ENCODE peak calls at places on chromosomes 6 and 20, in seven cellular contexts. U is A673, C is neural progenitor cell, T is transverse colon, M is uterus, I is astrocyte, Q is left ventricle myocardium inferior. R is an unnamed sample. For H3K4me1, the result is how much of the 10 kb centered on the place peaks cover.

GRCh38 chr6:131060311-131060710 is 2.7 kb downstream of the EPB41L2 start:
- DNase-seq in C (no peak), I (peak), Q (no peak), M (no peak), T (no peak), U (no peak), R (no peak)

GRCh38 chr6:108117427-108118358 is 43.2 kb upstream of the OSTM1 start:
- DNase-seq in U (no peak), Q (peak), M (no peak), T (peak), I (no peak), C (peak), R (peak)

GRCh38 chr20:53736757-53737403 is 143.2 kb upstream of the ZNF217 start:
- DNase-seq in M (no peak), C (no peak), I (peak), Q (no peak), U (no peak), T (no peak), R (peak)

GRCh38 chr6:31426395-31426794 is 23.0 kb downstream of the MICA start:
- DNase-seq in I (no peak), M (no peak), C (no peak), T (no peak), Q (no peak), U (no peak), R (no peak)

GRCh38 chr20:14062171-14062570 is 66.9 kb downstream of the MACROD2 start:
- DNase-seq in T (no peak), Q (no peak), U (no peak), M (no peak), C (no peak), I (no peak), R (no peak)

GRCh38 chr20:41173791-41174341 is 36.5 kb downstream of the PLCG1 start:
- DNase-seq in C (no peak), I (no peak), Q (no peak), U (no peak), M (peak), T (peak), R (no peak)

GRCh38 chr6:156430361-156430760 is 346.8 kb upstream of the ARID1B start:
- DNase-seq in U (no peak), T (no peak), C (no peak), I (no peak), Q (no peak), M (no peak), R (no peak)

GRCh38 chr6:144394209-144394608 is 109.1 kb downstream of the UTRN start:
- DNase-seq in U (no peak), T (no peak), Q (no peak), I (no peak), M (no peak), C (no peak), R (no peak)

GRCh38 chr6:158043586-158044524 is 62.2 kb downstream of the SYNJ2 start:
- DNase-seq in I (no peak), M (no peak), U (no peak), T (peak), Q (peak), C (no peak), R (peak)

GRCh38 chr6:37487891-37488290 is 11.8 kb downstream of the CCDC167 start:
- DNase-seq in T (no peak), Q (no peak), M (no peak), I (no peak), C (no peak), U (no peak), R (no peak)

GRCh38 chr6:73028893-73029450 is 196.3 kb downstream of the KHDC1L start:
- DNase-seq in U (no peak), I (no peak), C (no peak), T (no peak), M (no peak), Q (no peak), R (no peak)

GRCh38 chr6:53302678-53303360 is 45.9 kb downstream of the ELOVL5 start:
- DNase-seq in C (no peak), M (no peak), I (peak), T (no peak), Q (no peak), U (peak), R (no peak)

GRCh38 chr20:2167122-2167521 is 65.5 kb downstream of the STK35 start:
- DNase-seq in Q (no peak), U (no peak), M (no peak), T (no peak), I (no peak), C (no peak), R (no peak)

GRCh38 chr20:24699321-24700165 is 230.1 kb downstream of the SYNDIG1 start:
- DNase-seq in C (no peak), T (no peak), I (no peak), Q (no peak), U (no peak), M (no peak), R (no peak)

GRCh38 chr6:20178327-20178726 is 33.9 kb downstream of the MBOAT1 start:
- DNase-seq in M (no peak), U (no peak), Q (no peak), C (no peak), T (no peak), I (no peak), R (peak)

GRCh38 chr6:55379486-55379885 is 52.2 kb downstream of the GFRAL start:
- DNase-seq in M (no peak), I (peak), C (no peak), T (no peak), Q (no peak), U (no peak), R (no peak)

GRCh38 chr6:81171991-81172740 is 580.3 kb downstream of the TENT5A start:
- DNase-seq in C (no peak), I (peak), U (no peak), M (peak), T (no peak), Q (peak), R (no peak)

GRCh38 chr6:123210645-123211044 is 214.6 kb downstream of the CLVS2 start:
- DNase-seq in U (no peak), M (no peak), Q (no peak), I (no peak), C (no peak), T (no peak), R (no peak)

GRCh38 chr20:61422636-61423425 is 170.8 kb downstream of the CDH4 start:
- DNase-seq in T (no peak), U (no peak), Q (no peak), C (peak), I (no peak), M (no peak), R (no peak)

GRCh38 chr6:27188206-27188884 is 59.2 kb upstream of the PRSS16 start:
- DNase-seq in Q (peak), U (peak), I (peak), M (peak), T (peak), C (peak), R (peak)

GRCh38 chr6:35299674-35300073 is 2.1 kb downstream of the DEF6 start:
- DNase-seq in C (no peak), U (no peak), M (no peak), Q (peak), I (no peak), T (peak), R (peak)

GRCh38 chr20:61599061-61599930 is 347.2 kb downstream of the CDH4 start:
- DNase-seq in Q (no peak), U (peak), M (no peak), T (no peak), C (peak), I (no peak), R (no peak)

GRCh38 chr6:157381631-157382621 is 936 bp downstream of the ZDHHC14 start:
- DNase-seq in Q (peak), M (peak), T (peak), C (peak), U (peak), I (peak), R (peak)

GRCh38 chr20:12575352-12576095 is 433.2 kb upstream of the SPTLC3 start:
- DNase-seq in I (no peak), Q (peak), M (peak), U (no peak), C (no peak), T (peak), R (peak)

GRCh38 chr6:34517461-34517868 is 38.7 kb downstream of the SPDEF start:
- DNase-seq in T (no peak), I (no peak), M (no peak), C (no peak), U (no peak), Q (peak), R (no peak)

GRCh38 chr6:73832313-73832712 is 136.3 kb downstream of the CD109 start:
- DNase-seq in U (no peak), C (no peak), Q (no peak), M (no peak), I (no peak), T (no peak), R (no peak)

GRCh38 chr6:56642366-56643261 is at the start of gene DST:
- DNase-seq in I (peak), U (peak), Q (no peak), T (no peak), M (peak), C (no peak), R (no peak)

GRCh38 chr6:111731404-111732195 is 125.9 kb upstream of the TRAF3IP2 start:
- DNase-seq in I (no peak), Q (no peak), T (no peak), C (peak), M (no peak), U (no peak), R (no peak)

GRCh38 chr6:157656437-157657005 is 166.5 kb upstream of the SNX9 start:
- DNase-seq in I (peak), C (no peak), Q (no peak), T (no peak), U (peak), M (no peak), R (no peak)

GRCh38 chr6:88641178-88641903 is 322.1 kb downstream of the RNGTT start:
- DNase-seq in I (peak), Q (no peak), T (no peak), M (no peak), C (no peak), U (no peak), R (no peak)

GRCh38 chr6:35048631-35049083 is 92.5 kb downstream of the TCP11 start:
- DNase-seq in I (peak), U (no peak), Q (no peak), C (peak), M (no peak), T (peak), R (no peak)

GRCh38 chr20:17661121-17661744 is 20.8 kb downstream of the RRBP1 start:
- DNase-seq in I (no peak), Q (no peak), U (no peak), T (peak), C (no peak), M (peak), R (peak)

GRCh38 chr6:56550307-56550706 is 92.4 kb downstream of the DST start:
- DNase-seq in I (no peak), Q (no peak), U (no peak), C (no peak), T (no peak), M (no peak), R (no peak)

GRCh38 chr20:57263767-57264150 is 2.7 kb downstream of the BMP7 start:
- DNase-seq in M (no peak), C (no peak), U (no peak), T (no peak), Q (no peak), I (no peak), R (no peak)

GRCh38 chr6:40799296-40800020 is 212.3 kb upstream of the LRFN2 start:
- DNase-seq in M (no peak), U (no peak), C (no peak), Q (no peak), T (no peak), I (no peak), R (no peak)

GRCh38 chr6:132133734-132134490 is 182.7 kb upstream of the CCN2 start:
- DNase-seq in T (peak), U (peak), M (peak), Q (no peak), C (no peak), I (no peak), R (no peak)

GRCh38 chr20:42082611-42083010 is 464.4 kb upstream of the CHD6 start:
- DNase-seq in I (no peak), M (no peak), U (peak), C (no peak), Q (peak), T (no peak), R (peak)

GRCh38 chr6:3489032-3489757 is 32.3 kb upstream of the SLC22A23 start:
- DNase-seq in Q (no peak), I (peak), C (no peak), M (no peak), T (no peak), U (no peak), R (no peak)

GRCh38 chr20:9329356-9330092 is 184.9 kb upstream of the LAMP5 start:
- DNase-seq in M (no peak), T (no peak), I (no peak), C (no peak), U (no peak), Q (no peak), R (no peak)
- H3K4me1 ChIP-seq in M (under half), T (under half), I (under half), C (half or more), U (under half), Q (under half), R (under half)

DNA sequence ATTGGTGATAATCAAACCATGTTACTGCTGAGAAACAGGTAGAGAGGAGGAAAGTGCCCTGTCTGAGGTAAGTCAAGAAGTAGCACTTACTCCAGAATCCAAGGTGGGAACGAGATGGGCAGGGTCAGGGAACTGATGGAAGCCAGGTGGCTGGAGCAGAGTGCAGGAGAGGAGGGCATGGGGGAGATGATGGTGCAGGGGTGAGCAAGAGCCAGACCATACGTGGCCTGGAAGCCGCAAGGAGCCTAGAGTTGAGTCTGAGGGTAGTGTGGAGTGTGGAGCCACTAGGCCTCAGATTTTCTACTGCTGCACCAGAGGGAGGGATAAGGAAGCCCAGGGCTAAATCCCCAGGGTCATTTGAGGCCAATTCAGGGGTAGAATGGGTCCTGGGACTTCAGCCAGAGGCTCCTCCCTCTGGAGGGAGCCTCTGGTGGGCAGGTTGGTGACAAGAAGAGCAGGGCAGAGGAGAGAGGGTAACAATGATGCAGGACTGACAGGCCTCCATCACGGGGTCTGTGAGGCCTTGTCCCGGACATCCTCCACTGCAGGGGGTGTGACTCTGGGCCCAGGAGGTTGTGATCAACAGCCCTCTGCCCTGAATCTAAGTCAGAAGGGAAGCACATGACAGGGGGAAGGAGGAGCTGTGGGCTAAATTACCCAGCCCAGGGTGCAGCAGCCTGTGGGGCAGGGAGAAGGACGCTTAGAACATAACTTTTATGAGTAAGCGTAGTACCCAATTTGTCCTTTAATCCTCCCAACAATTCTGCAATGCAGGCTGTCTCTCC is 28.7 kb downstream of the COX4I2 start:
- DNase-seq in U (no peak), Q (peak), I (no peak), C (peak), T (peak), M (no peak), R (peak)
- H3K4me1 ChIP-seq in U (under half), Q (half or more), I (under half), C (under half), T (half or more), M (under half), R (under half)

GRCh38 chr20:37518059-37518458 is 3.0 kb upstream of the NNAT start:
- DNase-seq in T (peak), M (no peak), Q (no peak), C (no peak), I (no peak), U (no peak), R (no peak)
- H3K4me1 ChIP-seq in T (under half), M (under half), Q (half or more), C (under half), I (under half), U (under half), R (under half)

DNA sequence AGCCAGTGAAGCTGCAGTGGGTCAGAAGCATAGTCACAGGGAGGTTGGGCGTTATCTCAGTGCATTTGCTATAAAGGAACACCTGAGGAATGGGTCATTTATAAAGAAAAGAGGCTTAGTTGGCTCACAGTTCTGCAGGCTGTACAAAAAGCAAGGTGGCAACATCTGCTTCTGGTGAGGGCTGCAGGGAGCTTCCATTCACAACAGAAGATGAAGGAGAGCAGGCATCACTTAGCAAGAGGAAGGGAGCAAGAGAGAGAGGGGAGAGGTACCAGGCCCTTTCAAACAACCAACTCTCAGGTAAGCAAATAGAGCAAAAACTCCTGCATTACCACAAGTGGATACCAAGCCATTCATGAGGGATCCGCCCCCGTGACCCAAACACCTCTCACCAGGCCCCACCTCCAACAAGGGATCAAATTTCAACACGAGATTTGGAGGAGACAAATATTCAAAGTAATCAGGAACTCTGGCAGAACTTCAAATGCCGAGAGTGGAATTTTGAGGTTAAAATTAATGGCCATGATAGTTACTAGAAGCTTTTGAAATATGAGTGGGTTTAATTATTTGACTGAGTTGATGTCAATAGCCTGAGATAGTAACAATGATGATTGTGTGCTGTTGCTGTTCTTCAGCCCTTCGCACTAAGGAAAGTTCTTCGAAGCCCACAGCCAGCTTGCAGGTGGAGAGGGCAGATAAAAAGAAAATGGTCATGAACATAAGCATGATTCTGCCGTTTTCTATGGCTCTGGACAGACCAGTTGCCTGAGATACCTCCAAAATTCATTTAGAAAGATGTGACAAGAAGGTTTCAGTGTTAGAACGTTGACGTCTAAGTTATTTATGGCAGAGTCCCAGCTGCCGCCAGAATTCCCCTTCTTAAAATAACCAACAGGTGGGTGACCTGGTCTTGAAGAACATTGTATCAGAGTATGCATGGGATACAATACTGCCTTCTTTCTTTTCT is 55.3 kb upstream of the ADTRP start:
- DNase-seq in C (no peak), I (no peak), T (peak), Q (no peak), M (no peak), U (peak), R (no peak)
- H3K4me1 ChIP-seq in C (under half), I (under half), T (under half), Q (under half), M (under half), U (under half), R (under half)

DNA sequence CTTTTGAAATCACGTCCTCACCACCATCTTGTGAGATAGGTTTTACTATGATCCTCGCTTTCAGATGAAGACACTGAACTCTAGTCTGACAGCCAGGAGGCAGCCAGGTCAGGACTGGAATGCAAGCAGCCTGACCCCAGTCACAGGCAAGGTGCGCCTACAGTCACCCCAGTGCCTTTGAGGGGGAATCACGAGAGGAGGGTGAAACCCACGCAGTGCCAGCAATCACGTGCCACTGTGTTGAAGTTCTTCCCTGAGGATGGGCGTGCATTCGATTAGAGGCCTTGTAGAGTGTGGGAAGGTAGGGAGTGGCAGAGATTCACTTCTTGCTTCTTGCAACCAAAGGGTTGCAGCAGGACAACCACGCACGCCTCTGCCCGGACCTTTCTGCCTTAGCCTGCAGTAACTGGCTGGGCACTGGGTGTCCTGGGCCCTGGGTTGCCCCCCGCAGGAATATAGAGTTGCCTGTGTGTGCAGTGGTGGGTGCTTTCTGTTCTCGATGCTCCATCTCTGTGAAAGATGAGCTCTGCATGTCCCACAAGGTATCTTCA is 33.7 kb upstream of the IRF4 start:
- DNase-seq in C (no peak), I (no peak), T (no peak), M (no peak), U (no peak), Q (no peak), R (no peak)
- H3K4me1 ChIP-seq in C (under half), I (under half), T (under half), M (under half), U (under half), Q (under half), R (under half)

R was measured in small intestine.